ENCODE peak calls at places on chromosomes 13 and 19, in five cellular contexts. P is thoracic aorta, F is lower lobe of right lung, W is GM23338, I is left lung. Y is an unnamed sample. For H3K4me1, the result is how much of the 10 kb centered on the place peaks cover.

GRCh38 chr13:73428137-73428536 is 369.3 kb downstream of the KLF5 start:
- DNase-seq in P (no peak), F (no peak), W (no peak), I (no peak), Y (peak)

GRCh38 chr19:14700711-14701110 is 10.9 kb downstream of the ZNF333 start:
- DNase-seq in P (no peak), F (no peak), W (no peak), I (no peak), Y (no peak)

GRCh38 chr13:51844862-51845573 is at the start of gene TMEM272:
- DNase-seq in P (no peak), F (peak), W (peak), I (peak), Y (peak)

GRCh38 chr13:97422118-97423054 is 11.6 kb upstream of the RAP2A start:
- DNase-seq in P (no peak), F (no peak), W (no peak), I (no peak), Y (no peak)

GRCh38 chr13:21079761-21080730 is 18.7 kb upstream of the LATS2 start:
- DNase-seq in P (no peak), F (no peak), W (no peak), I (no peak), Y (no peak)

GRCh38 chr13:49791214-49791752 is 1.2 kb downstream of the KPNA3 start:
- DNase-seq in P (no peak), F (no peak), W (peak), I (no peak), Y (no peak)

GRCh38 chr13:99218545-99218944 is 17.9 kb downstream of the UBAC2 start:
- DNase-seq in P (no peak), F (no peak), W (no peak), I (no peak), Y (no peak)

GRCh38 chr13:21033224-21033855 is 28.0 kb downstream of the LATS2 start:
- DNase-seq in P (no peak), F (no peak), W (no peak), I (no peak), Y (no peak)

GRCh38 chr13:106529415-106530208 is 5.8 kb downstream of the EFNB2 start:
- DNase-seq in P (no peak), F (no peak), W (no peak), I (no peak), Y (no peak)

GRCh38 chr13:44045179-44045562 is 165.5 kb downstream of the LACC1 start:
- DNase-seq in P (no peak), F (no peak), W (no peak), I (no peak), Y (no peak)

GRCh38 chr19:14113762-14114414 is 3.7 kb downstream of the PRKACA start:
- DNase-seq in P (no peak), F (peak), W (peak), I (peak), Y (peak)

GRCh38 chr19:30227661-30228112 is 144.5 kb upstream of the ZNF536 start:
- DNase-seq in P (no peak), F (peak), W (peak), I (peak), Y (peak)

GRCh38 chr19:359653-359925 is 15.0 kb upstream of the MIER2 start:
- DNase-seq in P (no peak), F (no peak), W (no peak), I (no peak), Y (no peak)

GRCh38 chr13:46761174-46761573 is 35.8 kb downstream of the ESD start:
- DNase-seq in P (no peak), F (no peak), W (no peak), I (no peak), Y (no peak)

GRCh38 chr19:13299838-13300237 is 149.6 kb downstream of the IER2 start:
- DNase-seq in P (no peak), F (no peak), W (peak), I (no peak), Y (no peak)

GRCh38 chr19:30001794-30002193 is 59.8 kb downstream of the URI1 start:
- DNase-seq in P (no peak), F (no peak), W (no peak), I (no peak), Y (no peak)

GRCh38 chr13:48194392-48194754 is 38.6 kb upstream of the ITM2B start:
- DNase-seq in P (no peak), F (no peak), W (no peak), I (no peak), Y (no peak)

GRCh38 chr13:71866173-71867091 is 572 bp downstream of the DACH1 start:
- DNase-seq in P (no peak), F (peak), W (peak), I (peak), Y (no peak)

GRCh38 chr13:30006246-30006645 is 155.8 kb upstream of the UBL3 start:
- DNase-seq in P (no peak), F (no peak), W (no peak), I (no peak), Y (no peak)

GRCh38 chr13:32246468-32246867 is 68.7 kb downstream of the ZAR1L start:
- DNase-seq in P (no peak), F (peak), W (peak), I (no peak), Y (peak)

GRCh38 chr19:38360351-38360750 is 14.0 kb upstream of the PSMD8 start:
- DNase-seq in P (no peak), F (no peak), W (no peak), I (no peak), Y (no peak)

GRCh38 chr19:30811397-30812098 is 439.4 kb downstream of the ZNF536 start:
- DNase-seq in P (no peak), F (no peak), W (no peak), I (no peak), Y (no peak)

GRCh38 chr13:24149306-24150032 is 11.1 kb upstream of the SPATA13 start:
- DNase-seq in P (no peak), F (no peak), W (no peak), I (no peak), Y (no peak)

GRCh38 chr13:52141299-52141698 is 12.4 kb upstream of the NEK5 start:
- DNase-seq in P (no peak), F (no peak), W (no peak), I (no peak), Y (no peak)

GRCh38 chr19:35911790-35912189 is 3.7 kb upstream of the TYROBP start:
- DNase-seq in P (no peak), F (peak), W (no peak), I (peak), Y (peak)

GRCh38 chr19:3146677-3147100 is 10.9 kb downstream of the GNA15 start:
- DNase-seq in P (no peak), F (peak), W (peak), I (peak), Y (no peak)

GRCh38 chr13:52161193-52161646 is 1.8 kb upstream of the NEK3 start:
- DNase-seq in P (no peak), F (no peak), W (no peak), I (no peak), Y (no peak)

GRCh38 chr19:58097783-58098681 is at the start of gene ZSCAN18:
- DNase-seq in P (peak), F (peak), W (peak), I (peak), Y (no peak)

GRCh38 chr13:53092931-53093330 is 64.3 kb downstream of the OLFM4 start:
- DNase-seq in P (no peak), F (no peak), W (no peak), I (no peak), Y (no peak)

DNA sequence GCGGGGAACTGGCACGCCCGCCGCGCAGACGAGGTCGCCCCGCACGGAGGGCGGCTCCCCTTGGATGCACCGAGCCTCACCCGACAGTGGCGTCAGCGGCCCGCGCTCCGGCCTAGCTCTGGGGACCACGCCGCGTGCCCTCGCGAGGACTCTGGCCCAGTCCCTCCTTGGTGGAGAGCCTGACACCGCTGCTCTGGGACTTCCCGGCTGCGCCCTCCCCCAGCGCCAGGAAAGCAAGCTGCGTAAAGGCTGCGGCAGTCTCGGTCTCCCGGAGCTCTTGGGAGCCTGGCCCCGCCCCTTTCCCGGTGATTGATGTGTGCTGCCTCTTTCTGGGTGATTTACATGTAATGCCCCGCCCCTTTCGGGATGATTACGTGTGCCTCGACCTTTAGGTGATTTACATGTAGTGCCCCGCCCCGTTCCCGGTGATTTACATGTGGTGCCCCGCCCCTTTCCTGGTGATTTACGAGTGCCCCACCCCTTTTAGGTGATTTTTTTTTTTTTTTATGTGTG is at the start of gene LENG9:
- DNase-seq in P (peak), F (peak), W (peak), I (peak), Y (peak)
- H3K4me1 ChIP-seq in P (under half), F (half or more), W (under half), I (under half), Y (under half)

DNA sequence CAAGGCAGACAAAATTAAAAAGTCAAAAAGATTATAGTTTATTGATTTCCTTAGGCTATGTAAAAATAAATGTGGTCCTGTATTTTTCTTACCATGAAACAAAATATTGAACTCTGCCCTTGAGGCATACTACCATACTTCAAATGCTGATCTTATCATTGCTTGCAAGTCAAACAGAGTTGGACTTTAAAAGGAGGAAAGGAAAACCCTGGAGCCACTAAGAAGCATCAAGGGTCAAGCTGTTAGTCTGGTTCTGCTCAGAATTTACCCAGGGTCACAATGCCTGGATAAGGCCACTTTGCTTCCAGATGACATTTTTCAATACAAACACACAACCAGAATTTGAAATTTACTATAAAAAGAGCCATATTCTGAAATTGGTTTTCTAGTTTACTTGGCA is 2.2 kb upstream of the FREM2 start:
- DNase-seq in P (no peak), F (no peak), W (no peak), I (no peak), Y (no peak)
- H3K4me1 ChIP-seq in P (under half), F (under half), W (under half), I (under half), Y (under half)

GRCh38 chr19:46634045-46634655 is 1.9 kb downstream of the GNG8 start:
- DNase-seq in P (peak), F (peak), W (peak), I (peak), Y (peak)
- H3K4me1 ChIP-seq in P (under half), F (under half), W (under half), I (under half), Y (under half)

GRCh38 chr19:10290439-10290875 is 705 bp downstream of the ICAM5 start:
- DNase-seq in P (no peak), F (no peak), W (peak), I (peak), Y (no peak)

GRCh38 chr19:10288662-10289166 is 1.0 kb upstream of the ICAM5 start:
- DNase-seq in P (no peak), F (peak), W (peak), I (peak), Y (peak)

GRCh38 chr19:10289167-10289835 is 451 bp upstream of the ICAM5 start:
- DNase-seq in P (no peak), F (peak), W (peak), I (peak), Y (peak)

GRCh38 chr19:10290876-10291553 is 1.3 kb downstream of the ICAM5 start:
- DNase-seq in P (no peak), F (peak), W (peak), I (peak), Y (peak)

DNA sequence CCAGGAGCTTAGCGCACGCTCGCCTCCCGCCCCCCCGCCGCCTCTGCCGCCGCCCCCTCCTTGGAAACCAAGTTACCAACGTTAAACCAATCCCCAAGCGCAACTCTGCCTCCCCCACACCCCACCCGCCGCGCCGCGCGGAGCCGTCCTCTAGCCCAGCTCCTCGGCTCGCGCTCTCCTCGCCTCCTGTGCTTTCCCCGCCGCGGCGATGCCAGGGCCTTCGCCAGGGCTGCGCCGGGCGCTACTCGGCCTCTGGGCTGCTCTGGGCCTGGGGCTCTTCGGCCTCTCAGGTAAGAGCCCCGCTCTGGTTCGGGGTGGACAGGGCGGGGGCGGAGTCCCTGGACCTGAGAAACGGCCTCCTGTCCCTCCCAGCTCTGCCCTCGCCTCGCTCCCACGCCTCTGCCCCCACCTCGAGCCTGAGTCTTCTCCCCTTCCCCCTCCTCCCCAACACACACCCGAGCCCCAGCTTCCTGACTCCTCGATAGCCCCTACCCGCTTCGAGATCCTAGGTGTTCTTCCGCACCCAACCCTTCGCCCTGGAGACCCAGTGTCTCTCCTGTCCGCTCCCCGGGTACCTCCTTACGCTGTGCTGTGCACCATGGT is at the start of gene ICAM5:
- DNase-seq in P (no peak), F (no peak), W (peak), I (peak), Y (peak)
- H3K4me1 ChIP-seq in P (under half), F (half or more), W (under half), I (half or more), Y (half or more)

Y was measured in HCT116.